ENCODE peak calls at places on chromosomes 4 and X, in ten cellular contexts. Q, V, U, O, J, X, Z, T, B and R are unnamed samples.

GRCh38 chr4:145540235-145540634 is 58.6 kb downstream of the SMAD1 start:
- DNase-seq in Q (no peak), V (no peak), U (no peak), O (peak; percentile 52), J (no peak), X (no peak), Z (no peak), T (no peak), B (no peak), R (no peak)

GRCh38 chr4:128427832-128428366 is 140.3 kb upstream of the PGRMC2 start:
- DNase-seq in Q (no peak), V (peak; percentile 94), U (peak; percentile 66), O (peak; percentile 64), J (peak; percentile 38), X (peak; percentile 21), Z (peak; percentile 39), T (no peak), B (peak; percentile 36), R (peak; percentile 59)

GRCh38 chr4:70932984-70933383 is 30.8 kb downstream of the MOB1B start:
- DNase-seq in Q (no peak), V (no peak), U (no peak), O (no peak), J (no peak), X (no peak), Z (no peak), T (no peak), B (no peak), R (no peak)

GRCh38 chr4:98113005-98113404 is 30.3 kb downstream of the STPG2 start:
- DNase-seq in Q (no peak), V (peak; percentile 20), U (peak; percentile 5), O (peak; percentile 67), J (no peak), X (peak; percentile 12), Z (no peak), T (no peak), B (no peak), R (peak; percentile 14)

GRCh38 chrX:100207331-100208024 is 202.6 kb downstream of the PCDH19 start:
- DNase-seq in Q (no peak), V (no peak), U (no peak), O (no peak), J (no peak), X (no peak), Z (no peak), T (no peak), B (no peak), R (no peak)

GRCh38 chr4:129999156-129999555 is 903.2 kb downstream of the C4orf33 start:
- DNase-seq in Q (no peak), V (no peak), U (no peak), O (no peak), J (no peak), X (no peak), Z (no peak), T (no peak), B (no peak), R (no peak)

GRCh38 chr4:24722026-24722568 is 73.3 kb upstream of the SOD3 start:
- DNase-seq in Q (no peak), V (peak; percentile 5), U (no peak), O (no peak), J (no peak), X (no peak), Z (no peak), T (no peak), B (no peak), R (no peak)

GRCh38 chr4:72394264-72394663 is 174.8 kb downstream of the ADAMTS3 start:
- DNase-seq in Q (no peak), V (peak; percentile 1), U (no peak), O (peak; percentile 48), J (no peak), X (no peak), Z (no peak), T (no peak), B (no peak), R (no peak)

GRCh38 chrX:71917621-71918341 is 7.1 kb downstream of the NHSL2 start:
- DNase-seq in Q (no peak), V (peak; percentile 12), U (no peak), O (no peak), J (no peak), X (no peak), Z (no peak), T (no peak), B (no peak), R (no peak)

GRCh38 chr4:152950402-152951274 is 14.5 kb downstream of the FHDC1 start:
- DNase-seq in Q (no peak), V (no peak), U (no peak), O (no peak), J (no peak), X (no peak), Z (no peak), T (no peak), B (no peak), R (no peak)

GRCh38 chr4:15336410-15337184 is 91.2 kb upstream of the C1QTNF7 start:
- DNase-seq in Q (no peak), V (no peak), U (no peak), O (peak; percentile 83), J (no peak), X (no peak), Z (no peak), T (no peak), B (no peak), R (no peak)

GRCh38 chr4:138910914-138911336 is 104.7 kb upstream of the NOCT start:
- DNase-seq in Q (no peak), V (peak; percentile 90), U (peak; percentile 55), O (no peak), J (peak; percentile 75), X (peak; percentile 79), Z (peak; percentile 74), T (peak; percentile 50), B (peak; percentile 74), R (no peak)

GRCh38 chr4:74444891-74445642 is at the start of gene AREG:
- DNase-seq in Q (no peak), V (peak; percentile 88), U (peak; percentile 15), O (peak; percentile 49), J (peak; percentile 24), X (peak; percentile 59), Z (peak; percentile 98), T (peak; percentile 97), B (peak; percentile 78), R (peak; percentile 89)

GRCh38 chr4:98473046-98473445 is 185.4 kb downstream of the TSPAN5 start:
- DNase-seq in Q (no peak), V (no peak), U (no peak), O (no peak), J (no peak), X (no peak), Z (no peak), T (no peak), B (no peak), R (no peak)

GRCh38 chrX:133542476-133542875 is 127.2 kb upstream of the GPC4 start:
- DNase-seq in Q (no peak), V (no peak), U (no peak), O (no peak), J (no peak), X (no peak), Z (no peak), T (no peak), B (no peak), R (peak; percentile 96)

GRCh38 chr4:185128272-185129119 is 14.6 kb upstream of the SLC25A4 start:
- DNase-seq in Q (no peak), V (peak; percentile 24), U (no peak), O (peak; percentile 33), J (peak; percentile 83), X (peak; percentile 35), Z (no peak), T (peak; percentile 88), B (no peak), R (no peak)

GRCh38 chrX:40169193-40170086 is 71.7 kb upstream of the BCOR start:
- DNase-seq in Q (no peak), V (peak; percentile 81), U (peak; percentile 70), O (peak; percentile 77), J (peak; percentile 83), X (no peak), Z (peak; percentile 90), T (peak; percentile 83), B (peak; percentile 53), R (peak; percentile 82)

GRCh38 chrX:154365052-154365600 is 9.3 kb downstream of the FLNA start:
- DNase-seq in Q (no peak), V (no peak), U (no peak), O (no peak), J (no peak), X (no peak), Z (no peak), T (peak; percentile 54), B (no peak), R (no peak)
- H3K27ac ChIP-seq in Q (no peak overlapping the region), V (no peak overlapping the region), U (no peak overlapping the region), O (no peak overlapping the region), J (no peak overlapping the region), X (no peak overlapping the region), Z (no peak overlapping the region), T (peak overlapping the region; percentile 27), B (no peak overlapping the region), R (no peak overlapping the region)

DNA sequence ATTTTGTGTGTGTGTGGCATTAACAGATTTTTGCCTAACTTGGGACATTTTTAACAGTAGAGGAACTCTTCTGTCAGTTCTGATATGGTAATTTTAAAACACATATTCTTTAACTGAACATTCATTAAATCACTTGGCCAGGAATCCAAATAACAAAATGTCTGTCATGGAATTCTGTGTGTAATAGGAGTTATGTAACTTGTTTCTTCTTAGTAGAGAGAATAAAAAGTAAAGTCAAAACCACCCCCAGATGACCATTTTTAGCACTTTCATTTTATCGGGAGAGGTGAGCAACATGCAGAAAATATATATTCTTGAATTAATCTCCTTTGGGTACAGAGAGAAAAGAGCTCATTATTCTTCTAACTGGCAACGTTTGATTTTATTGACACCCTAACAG is 1740.3 kb downstream of the STIM2 start:
- DNase-seq in Q (no peak), V (no peak), U (no peak), O (no peak), J (no peak), X (no peak), Z (no peak), T (no peak), B (no peak), R (no peak)
- TF ChIP-seq CTCF in Q (no peak), V (no peak), U (no peak), O (no peak), J (no peak), X (no peak), Z (no peak), T (no peak), B (no peak), R (no peak)

DNA sequence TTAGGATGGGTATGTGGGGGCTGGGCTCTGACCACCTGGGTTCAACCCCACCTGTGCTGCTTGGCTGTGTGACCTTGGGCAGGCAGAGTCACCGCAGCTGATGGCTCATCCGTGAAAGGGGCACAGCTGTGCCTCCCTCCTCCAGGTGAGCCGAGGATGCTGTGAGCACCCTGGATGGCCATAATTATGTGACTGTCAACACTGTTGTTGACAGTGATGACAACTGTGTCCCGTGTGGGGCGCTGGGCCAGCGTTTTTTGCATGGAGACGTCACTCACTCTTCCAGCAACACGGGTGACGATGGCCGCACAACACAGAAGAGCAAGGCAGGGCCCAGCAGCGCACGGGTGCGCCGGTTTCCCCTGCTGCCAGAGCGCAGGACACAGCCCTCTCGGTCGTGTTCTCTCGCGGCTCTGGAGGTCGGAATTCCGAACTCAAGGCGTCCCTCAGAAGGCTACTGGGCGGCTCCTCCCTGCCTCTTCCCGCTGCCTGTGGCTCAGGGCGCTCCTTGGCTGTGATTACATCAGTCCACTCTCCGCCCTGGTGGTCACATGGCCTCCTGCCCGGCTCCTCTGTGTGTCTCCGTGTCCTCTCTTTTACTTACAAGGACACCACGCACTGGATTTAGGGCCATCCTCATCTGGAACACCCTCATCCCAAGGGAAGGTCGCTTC is 1.3 kb downstream of the SH3TC1 start:
- DNase-seq in Q (no peak), V (no peak), U (no peak), O (no peak), J (no peak), X (peak; percentile 74), Z (no peak), T (peak; percentile 84), B (peak; percentile 59), R (no peak)
- H3K27ac ChIP-seq in Q (peak overlapping the region; percentile 71), V (peak overlapping the region; percentile 87), U (peak overlapping the region; percentile 66), O (no peak overlapping the region), J (peak overlapping the region; percentile 90), X (peak overlapping the region; percentile 95), Z (peak overlapping the region; percentile 73), T (peak overlapping the region; percentile 89), B (peak overlapping the region; percentile 93), R (peak overlapping the region; percentile 37)

GRCh38 chr4:140112576-140112975 is 41.4 kb downstream of the MAML3 start:
- DNase-seq in Q (no peak), V (no peak), U (no peak), O (no peak), J (no peak), X (no peak), Z (no peak), T (no peak), B (no peak), R (no peak)
- TF ChIP-seq CTCF in Q (no peak), V (no peak), U (no peak), O (no peak), J (no peak), X (no peak), Z (no peak), T (no peak), B (no peak), R (no peak)